ENCODE peak calls at places on chromosomes 6 and 20, in six cellular contexts. One of them, this sample, is unnamed.

GRCh38 chr6:15526129-15526764 is 136.6 kb downstream of the DTNBP1 start:
- DNase-seq in activated CD8-positive, alpha-beta memory T cell treated with anti-CD3 and anti-CD28 coated beads, Interleukin-2, amount 50 U/mL, for 4 hours: no peak
- DNase-seq in GM12865: peak
- DNase-seq in stromal cell of bone marrow: no peak
- DNase-seq in AG08396: no peak
- DNase-seq in left kidney: peak
- DNase-seq in this sample: no peak

GRCh38 chr20:62999580-62999979 is 7.2 kb downstream of the BHLHE23 start:
- DNase-seq in activated CD8-positive, alpha-beta memory T cell treated with anti-CD3 and anti-CD28 coated beads, Interleukin-2, amount 50 U/mL, for 4 hours: no peak
- DNase-seq in GM12865: no peak
- DNase-seq in stromal cell of bone marrow: no peak
- DNase-seq in AG08396: no peak
- DNase-seq in left kidney: no peak
- DNase-seq in this sample: no peak

GRCh38 chr20:17787816-17788215 is 88.0 kb downstream of the BANF2 start:
- DNase-seq in activated CD8-positive, alpha-beta memory T cell treated with anti-CD3 and anti-CD28 coated beads, Interleukin-2, amount 50 U/mL, for 4 hours: no peak
- DNase-seq in GM12865: no peak
- DNase-seq in stromal cell of bone marrow: no peak
- DNase-seq in AG08396: no peak
- DNase-seq in left kidney: no peak
- DNase-seq in this sample: no peak

GRCh38 chr6:81999270-81999669 is 246.8 kb upstream of the TENT5A start:
- DNase-seq in activated CD8-positive, alpha-beta memory T cell treated with anti-CD3 and anti-CD28 coated beads, Interleukin-2, amount 50 U/mL, for 4 hours: no peak
- DNase-seq in GM12865: no peak
- DNase-seq in stromal cell of bone marrow: no peak
- DNase-seq in AG08396: no peak
- DNase-seq in left kidney: no peak
- DNase-seq in this sample: no peak

GRCh38 chr20:9460518-9460917 is 53.9 kb upstream of the LAMP5 start:
- DNase-seq in activated CD8-positive, alpha-beta memory T cell treated with anti-CD3 and anti-CD28 coated beads, Interleukin-2, amount 50 U/mL, for 4 hours: no peak
- DNase-seq in GM12865: no peak
- DNase-seq in stromal cell of bone marrow: no peak
- DNase-seq in AG08396: peak
- DNase-seq in left kidney: no peak
- DNase-seq in this sample: no peak

GRCh38 chr6:165551828-165552227 is 111.2 kb downstream of the PDE10A start:
- DNase-seq in activated CD8-positive, alpha-beta memory T cell treated with anti-CD3 and anti-CD28 coated beads, Interleukin-2, amount 50 U/mL, for 4 hours: no peak
- DNase-seq in GM12865: no peak
- DNase-seq in stromal cell of bone marrow: no peak
- DNase-seq in AG08396: no peak
- DNase-seq in left kidney: no peak
- DNase-seq in this sample: no peak

GRCh38 chr6:24140572-24140971 is 14.6 kb downstream of the NRSN1 start:
- DNase-seq in activated CD8-positive, alpha-beta memory T cell treated with anti-CD3 and anti-CD28 coated beads, Interleukin-2, amount 50 U/mL, for 4 hours: no peak
- DNase-seq in GM12865: no peak
- DNase-seq in stromal cell of bone marrow: no peak
- DNase-seq in AG08396: no peak
- DNase-seq in left kidney: no peak
- DNase-seq in this sample: no peak

GRCh38 chr6:72784071-72784470 is 162.2 kb downstream of the KCNQ5 start:
- DNase-seq in activated CD8-positive, alpha-beta memory T cell treated with anti-CD3 and anti-CD28 coated beads, Interleukin-2, amount 50 U/mL, for 4 hours: no peak
- DNase-seq in GM12865: no peak
- DNase-seq in stromal cell of bone marrow: no peak
- DNase-seq in AG08396: no peak
- DNase-seq in left kidney: no peak
- DNase-seq in this sample: no peak

GRCh38 chr6:16168121-16168520 is 39.2 kb downstream of the MYLIP start:
- DNase-seq in activated CD8-positive, alpha-beta memory T cell treated with anti-CD3 and anti-CD28 coated beads, Interleukin-2, amount 50 U/mL, for 4 hours: peak
- DNase-seq in GM12865: peak
- DNase-seq in stromal cell of bone marrow: no peak
- DNase-seq in AG08396: no peak
- DNase-seq in left kidney: no peak
- DNase-seq in this sample: no peak

GRCh38 chr20:62811720-62812119 is 5.1 kb upstream of the COL9A3 start:
- DNase-seq in activated CD8-positive, alpha-beta memory T cell treated with anti-CD3 and anti-CD28 coated beads, Interleukin-2, amount 50 U/mL, for 4 hours: no peak
- DNase-seq in GM12865: no peak
- DNase-seq in stromal cell of bone marrow: no peak
- DNase-seq in AG08396: no peak
- DNase-seq in left kidney: no peak
- DNase-seq in this sample: no peak

GRCh38 chr20:48698507-48699267 is 129.1 kb downstream of the PREX1 start:
- DNase-seq in activated CD8-positive, alpha-beta memory T cell treated with anti-CD3 and anti-CD28 coated beads, Interleukin-2, amount 50 U/mL, for 4 hours: no peak
- DNase-seq in GM12865: no peak
- DNase-seq in stromal cell of bone marrow: no peak
- DNase-seq in AG08396: no peak
- DNase-seq in left kidney: no peak
- DNase-seq in this sample: no peak

GRCh38 chr20:19806806-19807691 is 49.0 kb downstream of the RIN2 start:
- DNase-seq in activated CD8-positive, alpha-beta memory T cell treated with anti-CD3 and anti-CD28 coated beads, Interleukin-2, amount 50 U/mL, for 4 hours: no peak
- DNase-seq in GM12865: no peak
- DNase-seq in stromal cell of bone marrow: no peak
- DNase-seq in AG08396: no peak
- DNase-seq in left kidney: no peak
- DNase-seq in this sample: no peak

GRCh38 chr6:107108201-107108890 is 7.0 kb downstream of the BEND3 start:
- DNase-seq in activated CD8-positive, alpha-beta memory T cell treated with anti-CD3 and anti-CD28 coated beads, Interleukin-2, amount 50 U/mL, for 4 hours: no peak
- DNase-seq in GM12865: no peak
- DNase-seq in stromal cell of bone marrow: no peak
- DNase-seq in AG08396: no peak
- DNase-seq in left kidney: no peak
- DNase-seq in this sample: no peak

This sample was measured in CD14-positive monocyte.